ENCODE peak calls at places on chromosomes 4 and X, in eight cellular contexts. H, X, W, M, J, C, K and R are unnamed samples.

GRCh38 chr4:8319731-8320385 is 50.3 kb downstream of the HTRA3 start:
- DNase-seq in H (no peak), X (no peak), W (no peak), M (no peak), J (no peak), C (peak), K (no peak), R (no peak)

GRCh38 chr4:173014113-173014558 is 154.5 kb upstream of the GALNT7 start:
- DNase-seq in H (no peak), X (peak), W (peak), M (peak), J (no peak), C (peak), K (no peak), R (no peak)

GRCh38 chrX:152915541-152916241 is 17.8 kb downstream of the ZNF185 start:
- DNase-seq in H (peak), X (peak), W (peak), M (peak), J (peak), C (peak), K (peak), R (peak)

GRCh38 chr4:74364649-74365491 is at the start of gene EREG:
- DNase-seq in H (peak), X (peak), W (peak), M (peak), J (no peak), C (peak), K (no peak), R (no peak)

GRCh38 chr4:163558539-163559044 is 64.1 kb downstream of the TMA16 start:
- DNase-seq in H (no peak), X (no peak), W (no peak), M (no peak), J (no peak), C (peak), K (no peak), R (no peak)

GRCh38 chr4:139922625-139923024 is 231.4 kb downstream of the MAML3 start:
- DNase-seq in H (no peak), X (no peak), W (peak), M (peak), J (no peak), C (peak), K (no peak), R (no peak)

GRCh38 chrX:17470136-17470535 is 95.1 kb downstream of the NHS start:
- DNase-seq in H (no peak), X (no peak), W (peak), M (no peak), J (no peak), C (peak), K (no peak), R (no peak)

GRCh38 chr4:14744346-14744745 is 257.9 kb upstream of the CPEB2 start:
- DNase-seq in H (no peak), X (no peak), W (no peak), M (peak), J (no peak), C (no peak), K (no peak), R (no peak)

GRCh38 chr4:26320159-26320452 is 708 bp upstream of the RBPJ start:
- DNase-seq in H (peak), X (no peak), W (peak), M (no peak), J (no peak), C (peak), K (peak), R (peak)

GRCh38 chr4:74168841-74169240 is 10.9 kb downstream of the MTHFD2L start:
- DNase-seq in H (no peak), X (no peak), W (no peak), M (no peak), J (no peak), C (no peak), K (no peak), R (no peak)

GRCh38 chrX:56029188-56029587 is 203.0 kb upstream of the KLF8 start:
- DNase-seq in H (no peak), X (no peak), W (no peak), M (no peak), J (no peak), C (no peak), K (no peak), R (no peak)

GRCh38 chrX:150148749-150149672 is 210.7 kb upstream of the EOLA2 start:
- DNase-seq in H (no peak), X (no peak), W (peak), M (peak), J (no peak), C (no peak), K (no peak), R (no peak)

GRCh38 chrX:18938710-18939109 is 45.2 kb downstream of the PHKA2 start:
- DNase-seq in H (no peak), X (no peak), W (peak), M (peak), J (no peak), C (peak), K (no peak), R (no peak)

GRCh38 chrX:10679387-10679786 is 59.0 kb upstream of the MID1 start:
- DNase-seq in H (no peak), X (no peak), W (no peak), M (no peak), J (no peak), C (no peak), K (no peak), R (no peak)

GRCh38 chrX:17737707-17738001 is 361 bp downstream of the SCML1 start:
- DNase-seq in H (no peak), X (peak), W (no peak), M (peak), J (no peak), C (no peak), K (no peak), R (no peak)

GRCh38 chr4:99468891-99469290 is 33.7 kb upstream of the ADH7 start:
- DNase-seq in H (no peak), X (no peak), W (peak), M (no peak), J (no peak), C (no peak), K (no peak), R (no peak)

GRCh38 chr4:161791796-161792556 is 371.8 kb downstream of the FSTL5 start:
- DNase-seq in H (no peak), X (no peak), W (no peak), M (no peak), J (no peak), C (no peak), K (no peak), R (no peak)

GRCh38 chr4:15370296-15370695 is 57.5 kb upstream of the C1QTNF7 start:
- DNase-seq in H (no peak), X (no peak), W (no peak), M (no peak), J (no peak), C (no peak), K (no peak), R (no peak)